ENCODE peak calls at places on chromosome 22, in six cellular contexts. E is heart left ventricle, W is fibroblast of gingiva, J is hippocampal formation, C is tibial nerve, Q is COR-L47. U is an unnamed sample.

GRCh38 chr22:35264986-35265385 is 7.7 kb downstream of the HMGXB4 start:
- DNase-seq in E (no peak), W (no peak), J (no peak), C (no peak), Q (no peak), U (no peak)

GRCh38 chr22:47692811-47693210 is 930.4 kb downstream of the TBC1D22A start:
- DNase-seq in E (no peak), W (no peak), J (no peak), C (no peak), Q (no peak), U (no peak)

GRCh38 chr22:27212617-27213177 is 555.3 kb downstream of the MIAT start:
- DNase-seq in E (peak), W (peak), J (no peak), C (peak), Q (no peak), U (peak)

GRCh38 chr22:36641902-36642640 is 61.5 kb downstream of the CACNG2 start:
- DNase-seq in E (no peak), W (peak), J (no peak), C (no peak), Q (peak), U (peak)

GRCh38 chr22:32237905-32238304 is 17.2 kb downstream of the SLC5A4 start:
- DNase-seq in E (no peak), W (no peak), J (no peak), C (no peak), Q (peak), U (no peak)

GRCh38 chr22:26894766-26895485 is 237.5 kb downstream of the MIAT start:
- DNase-seq in E (no peak), W (peak), J (no peak), C (no peak), Q (no peak), U (peak)

GRCh38 chr22:49247194-49247924 is 580.3 kb downstream of the BRD1 start:
- DNase-seq in E (no peak), W (no peak), J (no peak), C (no peak), Q (no peak), U (no peak)

GRCh38 chr22:47189056-47189916 is 426.8 kb downstream of the TBC1D22A start:
- DNase-seq in E (peak), W (no peak), J (no peak), C (no peak), Q (no peak), U (no peak)

GRCh38 chr22:31346733-31347250 is 646 bp upstream of the PATZ1 start:
- DNase-seq in E (peak), W (peak), J (no peak), C (peak), Q (peak), U (peak)

GRCh38 chr22:23276656-23277582 is 96.6 kb downstream of the BCR start:
- DNase-seq in E (no peak), W (no peak), J (no peak), C (no peak), Q (no peak), U (no peak)

GRCh38 chr22:23404689-23405365 is 175.3 kb downstream of the IGLL1 start:
- DNase-seq in E (peak), W (no peak), J (no peak), C (no peak), Q (no peak), U (no peak)

GRCh38 chr22:46110215-46110614 is 40.1 kb upstream of the PPARA start:
- DNase-seq in E (no peak), W (peak), J (no peak), C (no peak), Q (no peak), U (no peak)

GRCh38 chr22:40511604-40512003 is 124.9 kb downstream of the MRTFA start:
- DNase-seq in E (no peak), W (peak), J (no peak), C (no peak), Q (no peak), U (no peak)

U was measured in fibroblast of the conjunctiva.